ENCODE peak calls at places on chromosomes 13 and 19, in six cellular contexts. F, B, W, X, Q and L are unnamed samples.

GRCh38 chr13:79481685-79482052 is 714 bp downstream of the NDFIP2 start:
- DNase-seq in X (no peak), W (no peak), F (peak; percentile 16), Q (peak; percentile 32), B (no peak), L (peak; percentile 65)

GRCh38 chr19:45591004-45591637 is 6.5 kb upstream of the OPA3 start:
- DNase-seq in W (no peak), B (peak; percentile 78), Q (peak; percentile 34), F (no peak), X (peak; percentile 81), L (peak; percentile 79)

GRCh38 chr19:3823345-3823704 is 37.1 kb upstream of the MATK start:
- DNase-seq in X (no peak), F (no peak), W (no peak), Q (no peak), B (no peak), L (peak; percentile 20)

GRCh38 chr13:99191900-99192399 is 8.7 kb upstream of the UBAC2 start:
- DNase-seq in F (no peak), X (no peak), W (no peak), B (peak; percentile 80), Q (peak; percentile 64), L (no peak)

GRCh38 chr19:16899566-16900075 is 10.8 kb downstream of the F2RL3 start:
- DNase-seq in B (peak; percentile 71), W (no peak), X (no peak), F (peak; percentile 49), Q (peak; percentile 37), L (peak; percentile 82)

GRCh38 chr13:36571444-36571843 is 102.4 kb upstream of the SERTM1 start:
- DNase-seq in W (no peak), F (no peak), B (no peak), Q (no peak), X (no peak), L (no peak)

GRCh38 chr19:35828694-35829301 is 16.2 kb upstream of the PRODH2 start:
- DNase-seq in F (no peak), B (peak; percentile 65), Q (peak; percentile 78), X (peak; percentile 81), W (no peak), L (peak; percentile 54)

GRCh38 chr13:24141333-24141910 is 19.1 kb upstream of the SPATA13 start:
- DNase-seq in Q (no peak), F (no peak), W (no peak), B (no peak), X (no peak), L (no peak)

GRCh38 chr13:48263196-48263595 is 30.2 kb downstream of the ITM2B start:
- DNase-seq in X (no peak), B (no peak), F (no peak), W (no peak), Q (no peak), L (no peak)

GRCh38 chr13:113216165-113217056 is 7.0 kb downstream of the CUL4A start:
- DNase-seq in W (no peak), F (no peak), Q (peak; percentile 85), B (no peak), X (no peak), L (no peak)

GRCh38 chr13:32164622-32165268 is 133.2 kb downstream of the FRY start:
- DNase-seq in X (no peak), W (no peak), B (no peak), Q (peak; percentile 76), F (no peak), L (peak; percentile 94)

GRCh38 chr19:39997595-39998216 is 846 bp downstream of the ZNF546 start:
- DNase-seq in W (no peak), F (no peak), B (no peak), X (no peak), Q (peak; percentile 49), L (no peak)

GRCh38 chr19:18418034-18418724 is 1.0 kb upstream of the SSBP4 start:
- DNase-seq in B (peak; percentile 62), Q (no peak), X (peak; percentile 89), W (no peak), F (no peak), L (no peak)

GRCh38 chr13:56424246-56424645 is 716.5 kb upstream of the PRR20A start:
- DNase-seq in W (no peak), B (no peak), X (no peak), Q (no peak), F (no peak), L (no peak)

GRCh38 chr19:2083174-2083854 is 12.8 kb downstream of the MOB3A start:
- DNase-seq in B (no peak), W (peak; percentile 51), Q (no peak), F (peak; percentile 85), X (no peak), L (peak; percentile 78)

GRCh38 chr19:695350-695949 is at the start of gene PRSS57:
- DNase-seq in W (no peak), X (peak; percentile 72), F (no peak), B (no peak), Q (no peak), L (no peak)

GRCh38 chr13:100495455-100495854 is 93.1 kb downstream of the GGACT start:
- DNase-seq in X (no peak), B (no peak), W (no peak), Q (no peak), F (no peak), L (no peak)

GRCh38 chr13:40109324-40109958 is 454.0 kb downstream of the COG6 start:
- DNase-seq in X (no peak), Q (peak; percentile 97), F (no peak), W (no peak), B (no peak), L (no peak)

GRCh38 chr19:19349365-19349764 is 28.7 kb downstream of the MAU2 start:
- DNase-seq in W (no peak), B (no peak), F (no peak), Q (no peak), X (no peak), L (no peak)

GRCh38 chr19:1445185-1445931 is 4.6 kb upstream of the APC2 start:
- DNase-seq in F (peak; percentile 74), B (peak; percentile 90), W (peak; percentile 57), Q (peak; percentile 80), X (peak; percentile 86), L (peak; percentile 94)

GRCh38 chr13:42702726-42703125 is 78.7 kb upstream of the FAM216B start:
- DNase-seq in F (no peak), W (no peak), X (no peak), B (no peak), Q (no peak), L (no peak)

DNA sequence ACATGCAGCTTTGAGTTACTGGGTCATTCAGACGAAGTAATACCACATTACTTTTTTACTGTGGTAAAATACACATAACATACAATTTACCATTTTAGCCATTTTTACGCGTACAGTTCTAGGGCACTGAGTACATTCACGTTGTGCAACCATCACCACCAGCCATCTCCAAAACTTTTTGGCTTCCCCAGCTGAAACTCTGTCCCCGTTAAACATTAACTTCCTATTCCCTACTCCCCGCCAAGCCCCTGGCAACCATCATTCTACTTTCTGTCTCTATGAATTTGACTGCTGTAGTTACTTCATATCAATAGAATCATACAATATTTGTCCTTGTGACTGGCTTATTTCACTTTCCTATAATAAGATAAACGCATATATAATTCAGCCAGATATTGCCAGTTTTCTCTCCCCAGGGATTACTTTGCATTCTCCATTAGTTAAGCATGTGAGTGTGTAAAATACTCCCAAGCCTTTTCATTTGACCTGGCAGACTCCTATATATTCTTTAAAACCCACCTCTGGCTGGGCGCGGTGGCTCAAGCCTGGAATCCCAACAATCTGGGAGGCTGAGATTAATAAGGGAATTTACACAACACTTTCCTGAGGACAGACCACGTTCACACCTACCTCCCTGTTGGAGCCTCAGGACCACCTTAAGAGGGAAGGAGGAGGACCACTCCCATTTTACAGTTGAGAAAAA is 10.0 kb upstream of the CYP4F22 start:
- DNase-seq in X (peak; percentile 4), W (no peak), F (no peak), Q (no peak), B (no peak), L (no peak)
- H3K4me1 ChIP-seq in X (no peaks in the 10 kb centered on the region), W (no peaks in the 10 kb centered on the region), F (no peaks in the 10 kb centered on the region), Q (no peaks in the 10 kb centered on the region), B (no peaks in the 10 kb centered on the region), L (no peaks in the 10 kb centered on the region)

DNA sequence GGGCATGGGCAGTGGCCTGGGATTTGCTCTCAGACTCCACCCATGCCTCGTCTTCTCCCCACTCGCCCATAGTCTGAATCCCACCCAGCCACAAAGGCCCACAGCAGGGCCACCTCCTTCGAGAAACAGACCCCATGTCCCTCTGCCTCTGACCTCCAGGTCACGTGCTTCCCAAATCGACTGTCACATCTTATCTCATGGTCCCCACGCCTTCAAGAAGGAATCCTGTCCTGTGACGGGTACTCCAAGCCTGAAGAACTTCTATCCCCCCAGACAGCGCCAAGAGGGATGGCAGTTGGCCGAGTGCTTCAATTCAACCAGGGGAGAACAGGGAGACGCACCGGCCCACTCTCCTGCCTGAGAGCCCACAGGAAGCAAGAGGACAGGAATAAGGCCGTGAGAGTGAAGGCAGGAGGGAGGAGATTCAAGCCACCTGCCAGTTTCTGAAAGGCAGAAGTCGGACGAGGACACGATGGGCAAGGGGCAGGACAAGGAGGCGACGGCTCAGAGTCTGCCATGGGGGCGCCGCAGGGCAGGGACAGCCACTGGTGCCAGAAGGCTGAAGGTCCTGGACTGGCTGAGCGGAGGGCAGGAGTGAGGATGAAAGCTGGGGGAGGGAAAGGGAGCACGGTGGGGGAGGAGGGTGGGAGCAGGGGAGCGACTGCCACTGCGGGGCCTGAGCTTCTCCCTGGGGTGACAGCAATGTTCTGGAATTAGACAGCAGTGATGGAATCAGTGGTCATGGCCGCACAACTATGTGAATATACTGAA is 16.3 kb downstream of the MLLT1 start:
- DNase-seq in Q (no peak), B (peak; percentile 18), X (peak; percentile 67), F (no peak), W (no peak), L (no peak)
- H3K4me1 ChIP-seq in Q (no peaks in the 10 kb centered on the region), B (peaks cover 3% of the 10 kb centered on the region), X (no peaks in the 10 kb centered on the region), F (no peaks in the 10 kb centered on the region), W (peaks cover 6% of the 10 kb centered on the region), L (no peaks in the 10 kb centered on the region)

GRCh38 chr19:42548545-42548944 is 20.3 kb upstream of the CEACAM1 start:
- DNase-seq in W (no peak), X (no peak), Q (no peak), F (no peak), B (no peak), L (no peak)

GRCh38 chr19:42544146-42544545 is 15.9 kb upstream of the CEACAM1 start:
- DNase-seq in Q (no peak), W (no peak), X (no peak), B (no peak), F (no peak), L (no peak)

GRCh38 chr19:42552086-42553065 is 24.1 kb upstream of the CEACAM1 start:
- DNase-seq in Q (no peak), X (no peak), W (no peak), B (no peak), F (no peak), L (no peak)

GRCh38 chr19:42546831-42547500 is 18.7 kb upstream of the CEACAM1 start:
- DNase-seq in Q (no peak), F (no peak), B (no peak), X (no peak), W (no peak), L (no peak)

DNA sequence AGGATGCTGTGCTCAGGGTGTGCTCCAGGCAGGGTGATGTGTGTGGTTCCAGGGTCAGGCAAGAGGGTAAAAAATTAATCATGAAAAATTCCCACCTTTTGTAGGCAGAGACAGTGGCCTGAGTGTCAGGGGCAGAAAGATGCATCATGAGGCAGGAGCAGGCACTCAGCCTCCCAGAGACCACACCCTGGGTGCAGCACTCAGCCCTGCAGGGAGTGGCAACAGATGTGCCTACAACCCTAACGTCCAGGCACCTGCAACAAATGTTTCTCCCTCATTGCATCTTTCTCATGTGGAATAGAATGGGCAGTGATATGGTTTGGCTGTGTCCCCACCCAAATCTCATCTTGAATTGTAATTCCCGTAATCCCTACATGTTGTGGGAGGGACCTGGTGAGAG is 19.6 kb upstream of the CEACAM1 start:
- DNase-seq in W (no peak), Q (no peak), F (no peak), B (no peak), X (no peak), L (no peak)
- H3K4me1 ChIP-seq in W (no peaks in the 10 kb centered on the region), Q (no peaks in the 10 kb centered on the region), F (no peaks in the 10 kb centered on the region), B (no peaks in the 10 kb centered on the region), X (no peaks in the 10 kb centered on the region), L (peaks cover 5% of the 10 kb centered on the region)

GRCh38 chr13:73228546-73228945 is 169.7 kb downstream of the KLF5 start:
- DNase-seq in X (no peak), W (no peak), B (no peak), Q (peak; percentile 33), F (no peak), L (no peak)
- H3K4me1 ChIP-seq in X (no peaks in the 10 kb centered on the region), W (peaks cover 42% of the 10 kb centered on the region), B (peaks cover 5% of the 10 kb centered on the region), Q (peaks cover 8% of the 10 kb centered on the region), F (no peaks in the 10 kb centered on the region), L (no peaks in the 10 kb centered on the region)